ENCODE peak calls at places on chromosomes 6 and 20, in four cellular contexts. B is GM12878, F is HepG2, H is K562. D is an unnamed sample.

GRCh38 chr6:167658106-167658505 is 168.6 kb upstream of the AFDN start:
- DNase-seq in F (peak; percentile 53), B (no peak), H (no peak), D (no peak)

GRCh38 chr6:132259070-132259469 is 142.2 kb downstream of the MOXD1 start:
- DNase-seq in B (no peak), F (peak; percentile 7), H (no peak), D (no peak)

GRCh38 chr6:110776413-110776812 is 38.9 kb downstream of the CDK19 start:
- DNase-seq in H (no peak), B (no peak), F (no peak), D (no peak)

GRCh38 chr20:45415822-45416637 is at the start of gene PIGT:
- DNase-seq in H (peak; percentile 90), F (peak; percentile 93), B (peak; percentile 51), D (peak; percentile 82)

GRCh38 chr20:58795181-58795922 is 55.4 kb downstream of the GNAS-AS1 start:
- DNase-seq in H (no peak), F (no peak), B (no peak), D (no peak)

GRCh38 chr6:139856562-139856961 is 482.1 kb upstream of the CITED2 start:
- DNase-seq in B (no peak), F (no peak), H (no peak), D (no peak)

GRCh38 chr6:168648240-168648639 is 207.3 kb downstream of the SMOC2 start:
- DNase-seq in B (no peak), H (no peak), F (no peak), D (no peak)

GRCh38 chr6:108653864-108654402 is 93.2 kb downstream of the FOXO3 start:
- DNase-seq in F (no peak), B (no peak), H (no peak), D (no peak)

GRCh38 chr6:111984516-111985201 is 69.2 kb upstream of the CCN6 start:
- DNase-seq in H (no peak), F (no peak), B (no peak), D (no peak)

GRCh38 chr6:138987299-138987642 is 782 bp downstream of the REPS1 start:
- DNase-seq in H (no peak), B (no peak), F (no peak), D (peak; percentile 31)

GRCh38 chr6:56517155-56517745 is 125.4 kb downstream of the DST start:
- DNase-seq in F (no peak), B (no peak), H (no peak), D (no peak)

GRCh38 chr6:109139109-109139508 is 43.8 kb downstream of the CEP57L1 start:
- DNase-seq in B (no peak), H (no peak), F (peak; percentile 39), D (no peak)

GRCh38 chr6:73134588-73134987 is 90.7 kb downstream of the KHDC1L start:
- DNase-seq in F (peak; percentile 16), B (no peak), H (peak; percentile 30), D (peak; percentile 96)

GRCh38 chr20:25389381-25389857 is 1.2 kb downstream of the ABHD12 start:
- DNase-seq in F (no peak), H (no peak), B (no peak), D (no peak)

GRCh38 chr6:111871207-111871606 is 2.0 kb downstream of the FYN start:
- DNase-seq in B (no peak), H (no peak), F (no peak), D (no peak)

GRCh38 chr6:79808846-79809245 is 138.5 kb downstream of the ELOVL4 start:
- DNase-seq in B (no peak), H (no peak), F (no peak), D (no peak)

GRCh38 chr20:36929290-36929689 is 22.2 kb downstream of the SAMHD1 start:
- DNase-seq in B (no peak), H (no peak), F (no peak), D (no peak)

GRCh38 chr6:35419431-35419830 is 32.7 kb upstream of the FANCE start:
- DNase-seq in F (peak; percentile 50), H (peak; percentile 36), B (no peak), D (no peak)

GRCh38 chr6:129852257-129852858 is 8.8 kb downstream of the TMEM244 start:
- DNase-seq in H (peak; percentile 74), B (no peak), F (peak; percentile 16), D (no peak)

GRCh38 chr6:53799340-53799739 is 4.5 kb downstream of the LRRC1 start:
- DNase-seq in B (no peak), F (no peak), H (no peak), D (no peak)

GRCh38 chr6:152068622-152069261 is 261.3 kb downstream of the ESR1 start:
- DNase-seq in H (no peak), B (no peak), F (no peak), D (no peak)

GRCh38 chr6:35417979-35418661 is 34.0 kb upstream of the FANCE start:
- DNase-seq in B (no peak), H (no peak), F (no peak), D (no peak)

GRCh38 chr6:155183095-155183494 is 80.7 kb upstream of the CLDN20 start:
- DNase-seq in F (no peak), B (no peak), H (no peak), D (no peak)

GRCh38 chr6:107061125-107062020 is 33.4 kb downstream of the MTRES1 start:
- DNase-seq in B (peak; percentile 45), F (peak; percentile 11), H (no peak), D (peak; percentile 66)

GRCh38 chr6:123524781-123525180 is 112.0 kb downstream of the TRDN start:
- DNase-seq in H (no peak), F (no peak), B (no peak), D (no peak)

GRCh38 chr20:35978041-35978513 is 9.7 kb downstream of the CNBD2 start:
- DNase-seq in F (no peak), B (no peak), H (no peak), D (no peak)

GRCh38 chr6:27669278-27669797 is 196.4 kb upstream of the ZNF184 start:
- DNase-seq in H (peak; percentile 38), F (no peak), B (no peak), D (no peak)

GRCh38 chr6:155541976-155542375 is 86.3 kb upstream of the NOX3 start:
- DNase-seq in H (no peak), F (no peak), B (no peak), D (no peak)

GRCh38 chr20:35145141-35145564 is 2.0 kb downstream of the EDEM2 start:
- DNase-seq in F (peak; percentile 77), H (peak; percentile 60), B (peak; percentile 23), D (no peak)

GRCh38 chr6:133835901-133836300 is 53.0 kb upstream of the TCF21 start:
- DNase-seq in F (no peak), B (no peak), H (no peak), D (no peak)

GRCh38 chr6:142411145-142411544 is 109.3 kb downstream of the ADGRG6 start:
- DNase-seq in F (no peak), B (no peak), H (no peak), D (no peak)

GRCh38 chr6:142409794-142410193 is 108.0 kb downstream of the ADGRG6 start:
- DNase-seq in F (no peak), B (no peak), H (no peak), D (no peak)

GRCh38 chr6:142406131-142406530 is 104.3 kb downstream of the ADGRG6 start:
- DNase-seq in H (no peak), F (peak; percentile 28), B (no peak), D (no peak)

GRCh38 chr6:142407685-142408273 is 106.0 kb downstream of the ADGRG6 start:
- DNase-seq in F (no peak), H (no peak), B (no peak), D (no peak)

DNA sequence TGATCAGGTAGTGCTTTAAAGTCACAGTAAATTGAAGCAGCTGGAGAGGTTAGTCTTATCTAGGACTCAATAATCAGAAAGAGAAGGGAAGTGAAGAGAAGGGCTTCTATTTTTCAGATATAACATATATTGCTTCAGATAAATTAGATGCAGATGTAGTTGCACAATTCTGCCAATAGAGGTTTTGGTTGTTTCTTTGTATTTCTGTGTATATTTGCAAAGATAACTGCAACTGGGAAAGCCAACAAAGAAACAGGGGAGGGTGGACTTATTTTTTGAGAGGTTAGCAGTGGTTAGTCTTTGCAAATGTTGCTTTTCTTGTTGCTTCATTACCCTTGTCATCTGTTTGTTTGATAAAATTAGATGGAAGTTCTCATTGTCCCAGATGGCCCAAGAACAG is 106.6 kb downstream of the ADGRG6 start:
- DNase-seq in F (no peak), B (no peak), H (no peak), D (no peak)
- TF ChIP-seq CTCF in F (no peak), B (no peak), H (no peak), D (no peak)

DNA sequence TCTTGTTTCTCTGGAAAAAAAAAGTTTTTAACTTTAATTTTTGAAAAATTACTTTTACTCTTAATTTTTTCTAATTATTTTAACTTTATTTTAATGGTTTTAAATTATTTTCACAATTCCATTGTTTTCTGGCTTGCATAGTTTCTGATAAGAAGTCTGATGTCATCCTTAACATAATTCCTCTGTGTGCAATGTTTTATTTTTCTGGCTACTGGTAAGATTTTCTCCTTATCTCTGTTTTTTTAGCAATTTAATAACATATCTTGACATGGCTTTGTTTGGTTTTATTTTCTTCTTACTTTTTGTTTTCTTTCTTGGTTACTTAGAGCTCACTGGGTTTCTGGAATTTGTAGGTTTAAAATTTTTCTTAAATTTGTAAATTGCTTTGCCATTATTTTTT is 114.8 kb downstream of the TBXT start:
- DNase-seq in H (no peak), B (no peak), F (no peak), D (no peak)
- TF ChIP-seq NR2C2 in H (no peak), B (no peak), F (no peak), D (no peak)

DNA sequence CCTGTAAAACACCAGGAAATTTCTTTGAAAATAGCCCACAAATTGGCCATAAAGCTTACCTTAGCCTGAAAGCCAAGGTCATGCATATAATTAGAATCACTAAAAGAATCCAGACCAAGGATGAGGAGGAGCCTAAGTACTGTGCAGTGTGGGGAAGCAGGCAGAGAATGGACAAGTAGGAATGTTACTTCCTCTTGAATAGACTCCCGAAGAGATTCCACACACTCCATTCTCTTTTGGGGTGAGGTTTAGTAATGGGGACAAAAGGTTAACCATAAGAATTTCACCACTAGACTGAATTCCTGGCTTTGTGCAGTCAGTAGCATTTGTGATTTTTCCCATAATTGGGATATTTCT is 27.5 kb upstream of the MARCKS start:
- DNase-seq in B (no peak), F (no peak), H (no peak), D (no peak)
- TF ChIP-seq MAX in B (no peak), F (no peak), H (no peak), D (no peak)

GRCh38 chr20:46663531-46663930 is 12.3 kb upstream of the SLC13A3 start:
- DNase-seq in F (no peak), H (no peak), B (no peak), D (no peak)
- TF ChIP-seq CTCF in F (no peak), H (no peak), B (no peak), D (no peak)

D was measured in WTC11.